ENCODE peak calls at places on chromosomes 11 and 22, in five cellular contexts. D, T, E, C and A are unnamed samples.

GRCh38 chr22:39388261-39389011 is 11.1 kb upstream of the TAB1 start:
- DNase-seq in D (peak), T (peak), E (peak), C (peak), A (no peak)

GRCh38 chr11:1456596-1457325 is 29.8 kb downstream of the MOB2 start:
- DNase-seq in D (no peak), T (no peak), E (no peak), C (no peak), A (no peak)

GRCh38 chr22:17570851-17571631 is 7.7 kb downstream of the SLC25A18 start:
- DNase-seq in D (peak), T (no peak), E (peak), C (peak), A (no peak)

GRCh38 chr11:93740031-93740801 is 1.1 kb downstream of the TAF1D start:
- DNase-seq in D (peak), T (no peak), E (no peak), C (peak), A (no peak)

GRCh38 chr11:12556155-12556554 is 118.1 kb upstream of the TEAD1 start:
- DNase-seq in D (peak), T (no peak), E (no peak), C (peak), A (no peak)

GRCh38 chr22:20312396-20313191 is 7.3 kb downstream of the DGCR6L start:
- DNase-seq in D (no peak), T (no peak), E (peak), C (no peak), A (no peak)

GRCh38 chr11:123060265-123061000 is 1.5 kb downstream of the HSPA8 start:
- DNase-seq in D (peak), T (no peak), E (no peak), C (peak), A (no peak)

GRCh38 chr11:118223992-118224391 is 819 bp downstream of the JAML start:
- DNase-seq in D (no peak), T (no peak), E (no peak), C (no peak), A (no peak)

GRCh38 chr11:80849253-80849652 is 1408.4 kb upstream of the TENM4 start:
- DNase-seq in D (no peak), T (no peak), E (no peak), C (no peak), A (no peak)